ENCODE peak calls at places on chromosomes 5 and 9, in four cellular contexts. One of them, this sample, is unnamed.
A peak's percentile ranks its signal among the peaks of the same experiment; 100 is the strongest.

GRCh38 chr5:43839218-43839617 is 236.2 kb downstream of the NNT start:
- DNase-seq in endothelial cell: no peak
- DNase-seq in SW480: no peak
- DNase-seq in activated CD4-positive, alpha-beta T cell treated with anti-CD3 and anti-CD28 coated beads, Interleukin-2, amount 10 ng/mL, durations not matched to agents 7 days and 5 days: no peak
- DNase-seq in this sample: no peak

GRCh38 chr9:23423999-23424398 is 402.0 kb downstream of the ELAVL2 start:
- DNase-seq in endothelial cell: no peak
- DNase-seq in SW480: no peak
- DNase-seq in activated CD4-positive, alpha-beta T cell treated with anti-CD3 and anti-CD28 coated beads, Interleukin-2, amount 10 ng/mL, durations not matched to agents 7 days and 5 days: no peak
- DNase-seq in this sample: no peak

GRCh38 chr5:37833990-37834389 is 5.9 kb downstream of the GDNF start:
- DNase-seq in endothelial cell: no peak
- DNase-seq in SW480: no peak
- DNase-seq in activated CD4-positive, alpha-beta T cell treated with anti-CD3 and anti-CD28 coated beads, Interleukin-2, amount 10 ng/mL, durations not matched to agents 7 days and 5 days: no peak
- DNase-seq in this sample: no peak

GRCh38 chr5:134561871-134562296 is 36.4 kb downstream of the JADE2 start:
- DNase-seq in endothelial cell: peak; percentile 77
- DNase-seq in SW480: no peak
- DNase-seq in activated CD4-positive, alpha-beta T cell treated with anti-CD3 and anti-CD28 coated beads, Interleukin-2, amount 10 ng/mL, durations not matched to agents 7 days and 5 days: no peak
- DNase-seq in this sample: no peak

GRCh38 chr9:93893899-93894690 is 61.1 kb downstream of the BARX1 start:
- DNase-seq in endothelial cell: no peak
- DNase-seq in SW480: no peak
- DNase-seq in activated CD4-positive, alpha-beta T cell treated with anti-CD3 and anti-CD28 coated beads, Interleukin-2, amount 10 ng/mL, durations not matched to agents 7 days and 5 days: no peak
- DNase-seq in this sample: no peak

GRCh38 chr5:146003852-146004251 is 67.5 kb downstream of the SH3RF2 start:
- DNase-seq in endothelial cell: no peak
- DNase-seq in SW480: no peak
- DNase-seq in activated CD4-positive, alpha-beta T cell treated with anti-CD3 and anti-CD28 coated beads, Interleukin-2, amount 10 ng/mL, durations not matched to agents 7 days and 5 days: no peak
- DNase-seq in this sample: no peak

GRCh38 chr5:144547098-144547499 is 376.4 kb downstream of the KCTD16 start:
- DNase-seq in endothelial cell: no peak
- DNase-seq in SW480: no peak
- DNase-seq in activated CD4-positive, alpha-beta T cell treated with anti-CD3 and anti-CD28 coated beads, Interleukin-2, amount 10 ng/mL, durations not matched to agents 7 days and 5 days: no peak
- DNase-seq in this sample: no peak

GRCh38 chr5:56827043-56827442 is 11.7 kb downstream of the MAP3K1 start:
- DNase-seq in endothelial cell: peak; percentile 24
- DNase-seq in SW480: peak; percentile 53
- DNase-seq in activated CD4-positive, alpha-beta T cell treated with anti-CD3 and anti-CD28 coated beads, Interleukin-2, amount 10 ng/mL, durations not matched to agents 7 days and 5 days: no peak
- DNase-seq in this sample: no peak

GRCh38 chr5:139524446-139524845 is 36.7 kb upstream of the UBE2D2 start:
- DNase-seq in endothelial cell: no peak
- DNase-seq in SW480: no peak
- DNase-seq in activated CD4-positive, alpha-beta T cell treated with anti-CD3 and anti-CD28 coated beads, Interleukin-2, amount 10 ng/mL, durations not matched to agents 7 days and 5 days: no peak
- DNase-seq in this sample: no peak

GRCh38 chr5:175387144-175387543 is 56.8 kb downstream of the DRD1 start:
- DNase-seq in endothelial cell: no peak
- DNase-seq in SW480: no peak
- DNase-seq in activated CD4-positive, alpha-beta T cell treated with anti-CD3 and anti-CD28 coated beads, Interleukin-2, amount 10 ng/mL, durations not matched to agents 7 days and 5 days: no peak
- DNase-seq in this sample: no peak

GRCh38 chr9:98995059-98995665 is 51.5 kb downstream of the COL15A1 start:
- DNase-seq in endothelial cell: no peak
- DNase-seq in SW480: no peak
- DNase-seq in activated CD4-positive, alpha-beta T cell treated with anti-CD3 and anti-CD28 coated beads, Interleukin-2, amount 10 ng/mL, durations not matched to agents 7 days and 5 days: no peak
- DNase-seq in this sample: no peak

GRCh38 chr5:58046371-58046770 is 413.5 kb downstream of the PLK2 start:
- DNase-seq in endothelial cell: no peak
- DNase-seq in SW480: no peak
- DNase-seq in activated CD4-positive, alpha-beta T cell treated with anti-CD3 and anti-CD28 coated beads, Interleukin-2, amount 10 ng/mL, durations not matched to agents 7 days and 5 days: no peak
- DNase-seq in this sample: no peak

GRCh38 chr9:135790850-135791249 is 88.9 kb downstream of the KCNT1 start:
- DNase-seq in endothelial cell: no peak
- DNase-seq in SW480: no peak
- DNase-seq in activated CD4-positive, alpha-beta T cell treated with anti-CD3 and anti-CD28 coated beads, Interleukin-2, amount 10 ng/mL, durations not matched to agents 7 days and 5 days: no peak
- DNase-seq in this sample: no peak

GRCh38 chr9:34654317-34655083 is 2.5 kb downstream of the IL11RA start:
- DNase-seq in endothelial cell: no peak
- DNase-seq in SW480: no peak
- DNase-seq in activated CD4-positive, alpha-beta T cell treated with anti-CD3 and anti-CD28 coated beads, Interleukin-2, amount 10 ng/mL, durations not matched to agents 7 days and 5 days: no peak
- DNase-seq in this sample: no peak

GRCh38 chr9:129126789-129127618 is 15.8 kb downstream of the PTPA start:
- DNase-seq in endothelial cell: no peak
- DNase-seq in SW480: no peak
- DNase-seq in activated CD4-positive, alpha-beta T cell treated with anti-CD3 and anti-CD28 coated beads, Interleukin-2, amount 10 ng/mL, durations not matched to agents 7 days and 5 days: no peak
- DNase-seq in this sample: no peak

This sample was measured in activated CD8-positive, alpha-beta T cell treated with anti-CD3 and anti-CD28 coated beads, Interleukin-2, amount 10 ng/mL, durations not matched to agents 7 days and 5 days.